ENCODE peak calls at places on chromosomes 16 and 17, in eight cellular contexts. E, S, M, U, Q, Z, I and G are unnamed samples.
A peak's percentile ranks its signal among the peaks of the same experiment; 100 is the strongest.

GRCh38 chr17:77128895-77129567 is 11.7 kb upstream of the SEC14L1 start:
- DNase-seq in E (no peak), Q (no peak), I (no peak), M (peak; percentile 59), S (no peak), Z (no peak), U (no peak), G (no peak)

GRCh38 chr17:81050645-81051625 is 16.0 kb downstream of the BAIAP2 start:
- DNase-seq in Q (no peak), M (no peak), E (no peak), U (no peak), Z (no peak), I (no peak), S (peak; percentile 49), G (no peak)

GRCh38 chr17:33142703-33143299 is 150.3 kb downstream of the ASIC2 start:
- DNase-seq in E (no peak), S (peak; percentile 14), Q (no peak), U (peak; percentile 20), I (no peak), Z (no peak), M (no peak), G (peak; percentile 49)

GRCh38 chr17:70047619-70048018 is 27.4 kb upstream of the KCNJ16 start:
- DNase-seq in S (no peak), U (no peak), Q (no peak), I (no peak), Z (no peak), M (no peak), E (no peak), G (no peak)

GRCh38 chr16:27268376-27269299 is at the start of gene NSMCE1:
- DNase-seq in I (peak; percentile 89), E (peak; percentile 96), U (peak; percentile 91), M (peak; percentile 97), Q (peak; percentile 99), Z (peak; percentile 97), S (peak; percentile 98), G (peak; percentile 98)

GRCh38 chr16:1655909-1656807 is 21.9 kb upstream of the JPT2 start:
- DNase-seq in Q (no peak), Z (no peak), S (no peak), E (no peak), U (no peak), M (no peak), I (no peak), G (no peak)

GRCh38 chr17:59330314-59330942 is 1.0 kb upstream of the YPEL2 start:
- DNase-seq in U (peak; percentile 74), E (peak; percentile 47), Z (no peak), I (peak; percentile 17), Q (no peak), M (peak; percentile 82), S (peak; percentile 65), G (no peak)

GRCh38 chr17:79400989-79401703 is 209.7 kb downstream of the RBFOX3 start:
- DNase-seq in S (peak; percentile 57), I (peak; percentile 50), Z (peak; percentile 74), U (peak; percentile 90), Q (peak; percentile 52), E (peak; percentile 45), M (peak; percentile 81), G (peak; percentile 63)

GRCh38 chr17:43935204-43935925 is 6.9 kb downstream of the PPY start:
- DNase-seq in S (no peak), U (no peak), Z (no peak), M (no peak), E (no peak), I (no peak), Q (no peak), G (no peak)

GRCh38 chr16:47143329-47143676 is 442 bp downstream of the NETO2 start:
- DNase-seq in Z (peak; percentile 68), I (no peak), Q (peak; percentile 55), M (peak; percentile 47), S (peak; percentile 81), E (peak; percentile 19), U (peak; percentile 59), G (peak; percentile 59)

GRCh38 chr17:81685108-81685507 is 1.3 kb downstream of the HGS start:
- DNase-seq in Q (peak; percentile 47), M (no peak), Z (no peak), U (no peak), S (peak; percentile 31), I (no peak), E (no peak), G (peak; percentile 42)

GRCh38 chr16:65754799-65755691 is 611.4 kb upstream of the CDH5 start:
- DNase-seq in U (no peak), I (no peak), S (no peak), Q (no peak), E (no peak), Z (no peak), M (no peak), G (peak; percentile 51)

GRCh38 chr17:50264263-50265113 is 9.8 kb upstream of the TMEM92 start:
- DNase-seq in I (no peak), E (no peak), M (no peak), Z (no peak), Q (no peak), S (no peak), U (peak; percentile 13), G (no peak)

GRCh38 chr16:8355714-8356113 is 234.6 kb downstream of the TMEM114 start:
- DNase-seq in S (no peak), M (peak; percentile 39), Z (no peak), U (no peak), I (no peak), E (no peak), Q (no peak), G (no peak)

GRCh38 chr17:2406903-2407790 is 6.3 kb upstream of the MNT start:
- DNase-seq in U (no peak), S (peak; percentile 95), M (no peak), Q (no peak), I (no peak), Z (no peak), E (peak; percentile 76), G (peak; percentile 96)

GRCh38 chr17:48910370-48910769 is 2.2 kb downstream of the UBE2Z start:
- DNase-seq in I (no peak), Q (no peak), S (no peak), E (no peak), M (no peak), U (no peak), Z (no peak), G (no peak)

GRCh38 chr16:28499854-28500253 is 5.4 kb downstream of the APOBR start:
- DNase-seq in M (no peak), Z (no peak), Q (no peak), U (no peak), E (no peak), I (no peak), S (peak; percentile 51), G (no peak)

GRCh38 chr16:60329110-60329509 is 1595.0 kb upstream of the GOT2 start:
- DNase-seq in E (no peak), M (no peak), S (no peak), I (no peak), U (no peak), Z (no peak), Q (no peak), G (no peak)

GRCh38 chr17:19646788-19647696 is 1.5 kb upstream of the ALDH3A2 start:
- DNase-seq in E (peak; percentile 16), I (no peak), Z (no peak), U (no peak), M (no peak), S (peak; percentile 39), Q (no peak), G (peak; percentile 8)

GRCh38 chr17:19705771-19706770 is 10.3 kb downstream of the SLC47A2 start:
- DNase-seq in S (no peak), U (peak; percentile 5), E (no peak), I (no peak), Q (no peak), M (no peak), Z (no peak), G (no peak)

GRCh38 chr16:59385953-59386352 is 651.8 kb upstream of the GOT2 start:
- DNase-seq in Z (no peak), U (no peak), S (no peak), M (no peak), E (no peak), I (no peak), Q (no peak), G (peak; percentile 92)

GRCh38 chr16:58035356-58036170 is 10.0 kb downstream of the MMP15 start:
- DNase-seq in M (peak; percentile 62), Z (no peak), I (no peak), Q (no peak), S (no peak), E (no peak), U (no peak), G (peak; percentile 76)

GRCh38 chr17:76191891-76192290 is 48.4 kb downstream of the RNF157 start:
- DNase-seq in M (no peak), Z (peak; percentile 62), I (no peak), E (no peak), U (no peak), Q (no peak), S (no peak), G (no peak)

GRCh38 chr16:53945996-53946395 is 242.0 kb downstream of the FTO start:
- DNase-seq in S (peak; percentile 3), Q (no peak), I (no peak), U (peak; percentile 12), M (no peak), E (no peak), Z (no peak), G (peak; percentile 56)

GRCh38 chr16:47141773-47142468 is 1.8 kb downstream of the NETO2 start:
- DNase-seq in U (peak; percentile 77), S (peak; percentile 86), Z (peak; percentile 86), E (peak; percentile 67), I (peak; percentile 77), M (peak; percentile 98), Q (peak; percentile 72), G (peak; percentile 87)

GRCh38 chr17:17180141-17180603 is 26.0 kb downstream of the PLD6 start:
- DNase-seq in U (no peak), I (no peak), Z (no peak), S (no peak), E (peak; percentile 71), Q (no peak), M (peak; percentile 90), G (no peak)

GRCh38 chr17:50397919-50398285 is 579 bp upstream of the LRRC59 start:
- DNase-seq in M (no peak), E (no peak), S (no peak), Q (no peak), U (peak; percentile 32), Z (no peak), I (no peak), G (no peak)

GRCh38 chr17:7356072-7356549 is 1.2 kb downstream of the TMEM95 start:
- DNase-seq in U (peak; percentile 85), Q (peak; percentile 84), E (peak; percentile 68), M (peak; percentile 85), I (no peak), Z (peak; percentile 87), S (peak; percentile 92), G (peak; percentile 57)

GRCh38 chr17:82217530-82218204 is 5.0 kb upstream of the CCDC57 start:
- DNase-seq in Q (no peak), S (peak; percentile 79), E (peak; percentile 54), Z (no peak), I (no peak), M (no peak), U (no peak), G (peak; percentile 89)

GRCh38 chr16:7236824-7237410 is 95.7 kb upstream of the RBFOX1 start:
- DNase-seq in I (no peak), Z (no peak), S (no peak), M (peak; percentile 32), E (peak; percentile 12), Q (no peak), U (no peak), G (peak; percentile 4)

GRCh38 chr16:976389-976931 is 5.1 kb upstream of the SOX8 start:
- DNase-seq in Z (no peak), S (no peak), I (no peak), U (no peak), M (no peak), E (peak; percentile 34), Q (no peak), G (peak; percentile 78)

GRCh38 chr16:2715519-2715918 is 4.5 kb downstream of the PRSS27 start:
- DNase-seq in I (no peak), M (no peak), Q (peak; percentile 77), S (no peak), Z (peak; percentile 89), E (no peak), U (peak; percentile 37), G (peak; percentile 52)

GRCh38 chr16:14186007-14186953 is 115.2 kb downstream of the MRTFB start:
- DNase-seq in Z (no peak), S (no peak), M (peak; percentile 27), U (no peak), Q (no peak), E (peak; percentile 32), I (no peak), G (peak; percentile 82)

GRCh38 chr17:21215935-21216334 is 2.0 kb upstream of the TMEM11 start:
- DNase-seq in I (no peak), S (peak; percentile 42), Q (no peak), M (no peak), U (no peak), E (no peak), Z (no peak), G (no peak)